ENCODE peak calls at places on chromosomes 3 and 15, in seven cellular contexts. Q is H1, Z is HCT116, M is HepG2, R is endothelial cell of umbilical vein, U is GM12878, O is K562. H is an unnamed sample.

GRCh38 chr3:157066335-157067071 is 93.4 kb downstream of the CCNL1 start:
- DNase-seq in Q (no peak), Z (no peak), M (no peak), R (no peak), U (no peak), O (no peak), H (no peak)

GRCh38 chr15:48388017-48388936 is 57.0 kb downstream of the DUT start:
- DNase-seq in Q (no peak), Z (no peak), M (no peak), R (no peak), U (no peak), O (no peak), H (no peak)

GRCh38 chr3:97917813-97918536 is 54.3 kb downstream of the RIOX2 start:
- DNase-seq in Q (no peak), Z (no peak), M (peak), R (no peak), U (no peak), O (no peak), H (no peak)

GRCh38 chr3:29176501-29176900 is 104.4 kb upstream of the RBMS3 start:
- DNase-seq in Q (no peak), Z (no peak), M (no peak), R (no peak), U (no peak), O (no peak), H (no peak)

GRCh38 chr3:141266797-141267555 is 35.4 kb downstream of the PXYLP1 start:
- DNase-seq in Q (no peak), Z (no peak), M (no peak), R (no peak), U (no peak), O (no peak), H (no peak)

GRCh38 chr15:62870216-62870615 is 172.3 kb upstream of the TPM1 start:
- DNase-seq in Q (no peak), Z (no peak), M (no peak), R (no peak), U (no peak), O (no peak), H (no peak)

GRCh38 chr3:59237121-59237520 is 187.3 kb upstream of the CFAP20DC start:
- DNase-seq in Q (no peak), Z (no peak), M (no peak), R (no peak), U (no peak), O (no peak), H (no peak)

GRCh38 chr3:43526956-43527355 is 94.9 kb downstream of the ANO10 start:
- DNase-seq in Q (no peak), Z (no peak), M (no peak), R (no peak), U (no peak), O (no peak), H (no peak)

GRCh38 chr15:59570364-59570763 is 41.2 kb upstream of the GCNT3 start:
- DNase-seq in Q (no peak), Z (peak), M (no peak), R (no peak), U (no peak), O (no peak), H (no peak)

GRCh38 chr15:48592221-48592731 is 53.2 kb downstream of the FBN1 start:
- DNase-seq in Q (no peak), Z (no peak), M (no peak), R (peak), U (no peak), O (peak), H (no peak)

GRCh38 chr15:35078221-35078915 is 6.7 kb downstream of the NANOGP8 start:
- DNase-seq in Q (no peak), Z (peak), M (peak), R (peak), U (no peak), O (peak), H (peak)

GRCh38 chr3:58254144-58254543 is 16.6 kb downstream of the ABHD6 start:
- DNase-seq in Q (no peak), Z (no peak), M (no peak), R (no peak), U (no peak), O (no peak), H (no peak)

GRCh38 chr3:150391200-150391599 is 16.9 kb upstream of the TSC22D2 start:
- DNase-seq in Q (no peak), Z (no peak), M (no peak), R (peak), U (no peak), O (peak), H (no peak)

GRCh38 chr3:42662813-42663535 is 9.5 kb downstream of the ZBTB47 start:
- DNase-seq in Q (no peak), Z (no peak), M (no peak), R (no peak), U (no peak), O (no peak), H (no peak)

GRCh38 chr3:127610105-127610504 is 11.9 kb downstream of the MCM2 start:
- DNase-seq in Q (no peak), Z (no peak), M (no peak), R (no peak), U (no peak), O (no peak), H (no peak)

GRCh38 chr3:61663728-61664492 is 102.5 kb downstream of the PTPRG start:
- DNase-seq in Q (no peak), Z (peak), M (no peak), R (no peak), U (no peak), O (no peak), H (peak)

GRCh38 chr15:83287541-83288027 is 3.1 kb upstream of the BNC1 start:
- DNase-seq in Q (no peak), Z (no peak), M (no peak), R (peak), U (no peak), O (no peak), H (no peak)

GRCh38 chr3:51371943-51372557 is 13.0 kb upstream of the MANF start:
- DNase-seq in Q (no peak), Z (peak), M (peak), R (peak), U (no peak), O (peak), H (no peak)

GRCh38 chr15:57703387-57703786 is 3.1 kb upstream of the POLR2M start:
- DNase-seq in Q (no peak), Z (no peak), M (no peak), R (peak), U (no peak), O (no peak), H (no peak)

GRCh38 chr3:197592361-197593045 is 36.7 kb upstream of the BDH1 start:
- DNase-seq in Q (no peak), Z (no peak), M (no peak), R (no peak), U (no peak), O (peak), H (no peak)

GRCh38 chr3:65576942-65577341 is 461.8 kb downstream of the MAGI1 start:
- DNase-seq in Q (no peak), Z (no peak), M (no peak), R (no peak), U (no peak), O (no peak), H (no peak)

GRCh38 chr3:42667096-42667522 is 13.6 kb downstream of the ZBTB47 start:
- DNase-seq in Q (no peak), Z (no peak), M (no peak), R (no peak), U (no peak), O (no peak), H (no peak)

GRCh38 chr3:63279000-63279366 is 875 bp downstream of the SYNPR start:
- DNase-seq in Q (no peak), Z (no peak), M (no peak), R (no peak), U (no peak), O (no peak), H (no peak)

GRCh38 chr3:50392101-50392715 is 32.9 kb upstream of the TMEM115 start:
- DNase-seq in Q (no peak), Z (no peak), M (no peak), R (no peak), U (no peak), O (no peak), H (no peak)

GRCh38 chr3:7368597-7368996 is 507.7 kb downstream of the GRM7 start:
- DNase-seq in Q (no peak), Z (no peak), M (no peak), R (no peak), U (no peak), O (no peak), H (no peak)

GRCh38 chr15:59388670-59389069 is 16.0 kb upstream of the MYO1E start:
- DNase-seq in Q (no peak), Z (no peak), M (no peak), R (peak), U (no peak), O (no peak), H (no peak)

GRCh38 chr15:65066635-65067333 is 1.0 kb downstream of the RASL12 start:
- DNase-seq in Q (no peak), Z (no peak), M (no peak), R (no peak), U (no peak), O (no peak), H (no peak)
- TF ChIP-seq EZH2 in Q (no peak), Z (no peak), M (no peak), R (no peak), U (no peak), O (no peak), H (no peak)

GRCh38 chr15:74406517-74406916 is 27.2 kb downstream of the SEMA7A start:
- DNase-seq in Q (no peak), Z (no peak), M (no peak), R (no peak), U (no peak), O (no peak), H (no peak)
- H3K9ac ChIP-seq in Q (no peak), Z (peak), M (no peak), R (no peak), U (no peak), O (peak), H (no peak)

DNA sequence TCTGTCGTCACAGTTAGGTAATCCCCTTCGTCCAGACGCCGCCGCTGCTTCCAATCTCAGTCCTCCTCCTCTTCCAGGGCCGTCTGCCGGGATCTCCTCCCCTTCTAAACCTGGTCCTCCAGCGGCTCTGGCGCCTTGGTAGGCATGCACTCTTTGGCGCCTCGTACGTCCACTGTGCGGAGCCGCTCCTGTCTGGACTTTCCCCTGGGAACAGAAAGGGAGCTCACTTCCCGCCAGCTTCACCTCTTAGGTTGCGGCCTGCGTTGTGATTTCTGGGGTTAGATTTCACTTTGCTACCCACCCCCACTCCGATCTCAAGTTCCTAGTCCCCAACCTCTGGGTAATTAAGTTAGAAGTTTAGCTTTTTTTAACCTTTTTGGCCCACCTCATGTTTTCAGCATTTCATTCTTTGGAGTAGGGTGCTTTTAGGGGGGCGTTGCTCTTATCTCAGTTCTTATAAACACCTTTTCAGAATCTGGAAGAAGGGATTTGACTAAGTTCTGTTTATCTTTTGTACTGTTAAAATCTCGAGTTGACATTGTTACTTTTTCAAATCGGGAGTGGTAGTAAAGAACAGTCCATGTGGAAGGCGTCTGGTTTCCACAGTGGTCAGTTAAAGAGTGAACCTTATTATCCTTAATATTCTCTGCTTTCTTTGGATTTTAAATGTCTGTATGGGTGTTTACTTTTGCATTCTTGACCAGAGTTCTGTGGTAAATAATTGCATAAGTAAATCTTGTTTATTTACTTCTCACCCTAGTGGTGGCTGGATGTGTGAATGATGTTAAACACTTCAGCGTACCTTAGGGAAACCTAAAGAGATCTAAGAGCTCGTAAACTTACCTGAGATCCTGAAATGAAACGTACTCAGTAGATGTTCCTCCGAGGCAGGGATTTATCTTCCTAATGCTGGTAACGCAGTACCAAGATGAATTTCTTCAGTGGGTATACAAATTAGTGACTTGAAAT is 611 bp downstream of the CTDSPL2 start:
- DNase-seq in Q (peak), Z (peak), M (peak), R (peak), U (no peak), O (peak), H (no peak)
- TF ChIP-seq POLR2AphosphoS5 in Q (no peak), Z (no peak), M (no peak), R (no peak), U (no peak), O (no peak), H (no peak)

GRCh38 chr3:186193534-186194450 is 84.9 kb upstream of the ETV5 start:
- DNase-seq in Q (peak), Z (no peak), M (no peak), R (no peak), U (no peak), O (no peak), H (no peak)
- TF ChIP-seq EZH2 in Q (peak), Z (no peak), M (no peak), R (peak), U (no peak), O (no peak), H (no peak)

DNA sequence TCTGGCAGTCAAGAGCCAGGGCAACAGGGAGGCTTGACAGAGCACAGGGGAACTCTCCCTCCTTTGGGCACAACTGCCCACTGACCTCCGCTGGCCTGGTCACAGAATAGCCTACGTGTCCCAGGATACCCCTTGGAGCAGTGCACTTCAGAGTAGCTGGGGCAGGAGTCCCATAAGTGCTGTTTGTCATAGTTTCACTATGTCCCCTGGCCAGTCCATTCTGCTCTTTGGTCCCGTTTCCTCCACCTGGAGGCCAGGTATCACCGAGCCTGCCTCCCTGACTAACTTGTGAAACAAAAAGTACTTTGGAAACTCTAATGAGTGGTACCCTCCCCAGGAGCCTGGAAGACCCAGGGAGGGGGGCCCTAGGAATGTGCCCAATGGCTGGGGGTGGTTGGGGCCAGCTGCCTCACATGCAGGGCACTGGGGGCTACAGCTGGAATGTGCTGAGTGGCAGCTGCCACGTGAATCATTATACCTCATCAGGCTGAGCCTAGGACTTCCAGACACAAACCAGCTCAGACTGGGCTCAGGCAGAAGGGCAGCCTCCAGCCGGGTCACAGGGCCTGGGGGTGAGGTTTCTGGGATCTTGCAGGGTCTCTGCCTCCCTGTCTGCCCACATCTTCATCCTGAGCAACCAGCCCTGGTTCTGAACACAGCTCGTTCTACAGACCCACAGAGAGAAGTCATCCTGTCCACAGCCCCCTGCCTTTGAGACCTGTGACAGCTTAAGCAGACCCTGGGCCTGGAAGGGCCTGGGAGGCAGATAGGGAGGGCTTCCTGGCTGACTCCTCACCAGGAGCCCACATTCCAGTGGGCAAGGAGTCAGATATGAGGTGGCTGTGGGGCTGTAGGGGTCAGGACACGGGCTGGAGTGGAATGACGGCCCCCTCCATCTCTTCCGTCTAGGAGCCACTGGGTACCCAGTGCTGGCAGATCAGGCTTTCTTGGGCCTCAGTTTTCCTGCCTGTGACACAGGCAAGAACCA is 914 bp upstream of the PTH1R start:
- DNase-seq in Q (no peak), Z (no peak), M (no peak), R (no peak), U (no peak), O (no peak), H (no peak)
- H3K9ac ChIP-seq in Q (no peak), Z (no peak), M (no peak), R (no peak), U (no peak), O (peak), H (no peak)

DNA sequence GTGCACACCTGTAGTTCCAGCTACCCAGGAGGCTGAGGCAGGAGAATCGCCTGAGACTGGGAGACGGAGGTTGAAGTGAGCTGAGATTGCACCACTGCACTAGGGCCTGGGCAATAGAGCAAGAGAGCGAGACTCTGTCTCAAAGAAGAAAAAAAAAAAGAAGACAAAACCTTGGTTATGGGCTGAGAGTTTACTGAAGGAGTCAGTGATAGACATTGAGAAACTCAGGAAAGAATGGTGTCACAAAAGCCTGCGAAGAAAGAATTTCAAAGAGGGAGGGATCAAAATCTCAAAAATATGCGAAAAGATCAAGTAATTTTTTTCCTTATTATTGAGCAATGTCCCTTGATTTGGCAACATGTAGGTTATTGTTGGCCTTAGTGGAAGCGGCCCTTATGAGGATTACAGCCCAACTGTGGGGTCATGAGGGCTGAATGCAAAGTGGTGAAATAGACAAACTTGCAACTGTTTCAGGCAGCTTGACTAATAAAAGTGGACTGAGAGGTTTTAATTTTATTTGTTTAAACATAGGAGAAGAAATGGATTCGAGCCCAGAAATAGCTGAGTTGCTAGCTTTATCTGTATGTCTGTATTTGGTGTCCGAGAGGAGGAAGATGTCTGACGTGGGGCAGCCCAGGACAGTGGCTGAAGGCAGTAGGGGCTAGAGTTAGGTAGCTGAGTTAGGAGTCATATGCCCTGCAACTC is 18.8 kb upstream of the CELF6 start:
- DNase-seq in Q (no peak), Z (no peak), M (no peak), R (no peak), U (no peak), O (no peak), H (no peak)
- TF ChIP-seq POLR2AphosphoS5 in Q (no peak), Z (no peak), M (no peak), R (no peak), U (no peak), O (no peak), H (no peak)

H was measured in SK-N-MC.